ENCODE peak calls at places on chromosomes 2 and 18, in nine cellular contexts. One of them, this sample, is unnamed.

GRCh38 chr2:219997341-219997851 is 370.0 kb downstream of the SLC4A3 start:
- DNase-seq in heart right ventricle: peak; percentile 15
- DNase-seq in foreskin keratinocyte: peak; percentile 84
- DNase-seq in Peyer's patch: no peak
- DNase-seq in adipocyte: peak; percentile 63
- DNase-seq in thoracic aorta: no peak
- DNase-seq in mucosa of descending colon: peak; percentile 26
- DNase-seq in naive thymus-derived CD4-positive, alpha-beta T cell: no peak
- DNase-seq in OCI-LY7: peak; percentile 4
- DNase-seq in this sample: no peak

GRCh38 chr2:95058989-95059601 is 33.6 kb downstream of the MAL start:
- DNase-seq in heart right ventricle: no peak
- DNase-seq in foreskin keratinocyte: no peak
- DNase-seq in Peyer's patch: peak; percentile 29
- DNase-seq in adipocyte: no peak
- DNase-seq in thoracic aorta: no peak
- DNase-seq in mucosa of descending colon: no peak
- DNase-seq in naive thymus-derived CD4-positive, alpha-beta T cell: peak; percentile 15
- DNase-seq in OCI-LY7: no peak
- DNase-seq in this sample: no peak

GRCh38 chr2:200810252-200810650 is 1.5 kb upstream of the BZW1 start:
- DNase-seq in heart right ventricle: no peak
- DNase-seq in foreskin keratinocyte: peak; percentile 32
- DNase-seq in Peyer's patch: no peak
- DNase-seq in adipocyte: peak; percentile 68
- DNase-seq in thoracic aorta: no peak
- DNase-seq in mucosa of descending colon: no peak
- DNase-seq in naive thymus-derived CD4-positive, alpha-beta T cell: no peak
- DNase-seq in OCI-LY7: peak; percentile 10
- DNase-seq in this sample: no peak

GRCh38 chr2:134131681-134132486 is 122.0 kb upstream of the MGAT5 start:
- DNase-seq in heart right ventricle: no peak
- DNase-seq in foreskin keratinocyte: peak; percentile 93
- DNase-seq in Peyer's patch: no peak
- DNase-seq in adipocyte: no peak
- DNase-seq in thoracic aorta: no peak
- DNase-seq in mucosa of descending colon: no peak
- DNase-seq in naive thymus-derived CD4-positive, alpha-beta T cell: no peak
- DNase-seq in OCI-LY7: no peak
- DNase-seq in this sample: no peak

GRCh38 chr18:23661735-23662308 is 889 bp downstream of the ANKRD29 start:
- DNase-seq in heart right ventricle: no peak
- DNase-seq in foreskin keratinocyte: no peak
- DNase-seq in Peyer's patch: no peak
- DNase-seq in adipocyte: no peak
- DNase-seq in thoracic aorta: no peak
- DNase-seq in mucosa of descending colon: no peak
- DNase-seq in naive thymus-derived CD4-positive, alpha-beta T cell: no peak
- DNase-seq in OCI-LY7: no peak
- DNase-seq in this sample: no peak

GRCh38 chr2:241558532-241559488 is at the start of gene BOK:
- DNase-seq in heart right ventricle: peak; percentile 55
- DNase-seq in foreskin keratinocyte: peak; percentile 67
- DNase-seq in Peyer's patch: peak; percentile 72
- DNase-seq in adipocyte: peak; percentile 82
- DNase-seq in thoracic aorta: no peak
- DNase-seq in mucosa of descending colon: peak; percentile 79
- DNase-seq in naive thymus-derived CD4-positive, alpha-beta T cell: peak; percentile 49
- DNase-seq in OCI-LY7: no peak
- DNase-seq in this sample: peak; percentile 79

GRCh38 chr2:70509565-70509964 is 44.1 kb downstream of the TGFA start:
- DNase-seq in heart right ventricle: no peak
- DNase-seq in foreskin keratinocyte: peak; percentile 67
- DNase-seq in Peyer's patch: peak; percentile 66
- DNase-seq in adipocyte: no peak
- DNase-seq in thoracic aorta: no peak
- DNase-seq in mucosa of descending colon: no peak
- DNase-seq in naive thymus-derived CD4-positive, alpha-beta T cell: no peak
- DNase-seq in OCI-LY7: no peak
- DNase-seq in this sample: no peak

GRCh38 chr2:217412721-217413120 is 552.9 kb upstream of the TNP1 start:
- DNase-seq in heart right ventricle: no peak
- DNase-seq in foreskin keratinocyte: no peak
- DNase-seq in Peyer's patch: no peak
- DNase-seq in adipocyte: no peak
- DNase-seq in thoracic aorta: no peak
- DNase-seq in mucosa of descending colon: no peak
- DNase-seq in naive thymus-derived CD4-positive, alpha-beta T cell: no peak
- DNase-seq in OCI-LY7: no peak
- DNase-seq in this sample: no peak

GRCh38 chr2:113164234-113164929 is 9.4 kb upstream of the PSD4 start:
- DNase-seq in heart right ventricle: no peak
- DNase-seq in foreskin keratinocyte: peak; percentile 82
- DNase-seq in Peyer's patch: no peak
- DNase-seq in adipocyte: no peak
- DNase-seq in thoracic aorta: no peak
- DNase-seq in mucosa of descending colon: no peak
- DNase-seq in naive thymus-derived CD4-positive, alpha-beta T cell: no peak
- DNase-seq in OCI-LY7: no peak
- DNase-seq in this sample: no peak

GRCh38 chr2:219483451-219484342 is 15.0 kb upstream of the GMPPA start:
- DNase-seq in heart right ventricle: no peak
- DNase-seq in foreskin keratinocyte: no peak
- DNase-seq in Peyer's patch: no peak
- DNase-seq in adipocyte: no peak
- DNase-seq in thoracic aorta: no peak
- DNase-seq in mucosa of descending colon: no peak
- DNase-seq in naive thymus-derived CD4-positive, alpha-beta T cell: no peak
- DNase-seq in OCI-LY7: no peak
- DNase-seq in this sample: no peak

GRCh38 chr2:12717191-12717987 is 653 bp downstream of the TRIB2 start:
- DNase-seq in heart right ventricle: peak; percentile 72
- DNase-seq in foreskin keratinocyte: peak; percentile 61
- DNase-seq in Peyer's patch: peak; percentile 81
- DNase-seq in adipocyte: peak; percentile 88
- DNase-seq in thoracic aorta: no peak
- DNase-seq in mucosa of descending colon: peak; percentile 64
- DNase-seq in naive thymus-derived CD4-positive, alpha-beta T cell: peak; percentile 61
- DNase-seq in OCI-LY7: peak; percentile 70
- DNase-seq in this sample: peak; percentile 67

GRCh38 chr2:85665264-85665937 is 2.6 kb downstream of the SFTPB start:
- DNase-seq in heart right ventricle: no peak
- DNase-seq in foreskin keratinocyte: no peak
- DNase-seq in Peyer's patch: peak; percentile 28
- DNase-seq in adipocyte: no peak
- DNase-seq in thoracic aorta: no peak
- DNase-seq in mucosa of descending colon: no peak
- DNase-seq in naive thymus-derived CD4-positive, alpha-beta T cell: no peak
- DNase-seq in OCI-LY7: no peak
- DNase-seq in this sample: no peak

GRCh38 chr18:41993151-41993550 is 38.1 kb downstream of the PIK3C3 start:
- DNase-seq in heart right ventricle: no peak
- DNase-seq in foreskin keratinocyte: no peak
- DNase-seq in Peyer's patch: no peak
- DNase-seq in adipocyte: peak; percentile 34
- DNase-seq in thoracic aorta: no peak
- DNase-seq in mucosa of descending colon: no peak
- DNase-seq in naive thymus-derived CD4-positive, alpha-beta T cell: no peak
- DNase-seq in OCI-LY7: no peak
- DNase-seq in this sample: no peak

GRCh38 chr2:137748533-137748932 is 215.7 kb upstream of the HNMT start:
- DNase-seq in heart right ventricle: no peak
- DNase-seq in foreskin keratinocyte: no peak
- DNase-seq in Peyer's patch: no peak
- DNase-seq in adipocyte: no peak
- DNase-seq in thoracic aorta: no peak
- DNase-seq in mucosa of descending colon: no peak
- DNase-seq in naive thymus-derived CD4-positive, alpha-beta T cell: no peak
- DNase-seq in OCI-LY7: no peak
- DNase-seq in this sample: no peak

GRCh38 chr2:60152226-60152833 is 401.1 kb downstream of the BCL11A start:
- DNase-seq in heart right ventricle: no peak
- DNase-seq in foreskin keratinocyte: peak; percentile 41
- DNase-seq in Peyer's patch: no peak
- DNase-seq in adipocyte: peak; percentile 5
- DNase-seq in thoracic aorta: no peak
- DNase-seq in mucosa of descending colon: no peak
- DNase-seq in naive thymus-derived CD4-positive, alpha-beta T cell: no peak
- DNase-seq in OCI-LY7: peak; percentile 61
- DNase-seq in this sample: no peak

GRCh38 chr2:223306371-223306770 is 254.4 kb downstream of the KCNE4 start:
- DNase-seq in heart right ventricle: no peak
- DNase-seq in foreskin keratinocyte: peak; percentile 7
- DNase-seq in Peyer's patch: no peak
- DNase-seq in adipocyte: peak; percentile 48
- DNase-seq in thoracic aorta: no peak
- DNase-seq in mucosa of descending colon: no peak
- DNase-seq in naive thymus-derived CD4-positive, alpha-beta T cell: no peak
- DNase-seq in OCI-LY7: peak; percentile 6
- DNase-seq in this sample: no peak

GRCh38 chr2:238425505-238425978 is 1.2 kb upstream of the ASB1 start:
- DNase-seq in heart right ventricle: no peak
- DNase-seq in foreskin keratinocyte: no peak
- DNase-seq in Peyer's patch: no peak
- DNase-seq in adipocyte: no peak
- DNase-seq in thoracic aorta: no peak
- DNase-seq in mucosa of descending colon: no peak
- DNase-seq in naive thymus-derived CD4-positive, alpha-beta T cell: no peak
- DNase-seq in OCI-LY7: no peak
- DNase-seq in this sample: no peak
- H3K4me1 ChIP-seq in heart right ventricle: peaks cover 22% of the 10 kb centered on the region
- H3K4me1 ChIP-seq in foreskin keratinocyte: no peaks in the 10 kb centered on the region
- H3K4me1 ChIP-seq in Peyer's patch: no peaks in the 10 kb centered on the region
- H3K4me1 ChIP-seq in adipocyte: peaks cover 51% of the 10 kb centered on the region
- H3K4me1 ChIP-seq in thoracic aorta: peaks cover 45% of the 10 kb centered on the region
- H3K4me1 ChIP-seq in mucosa of descending colon: peaks cover 11% of the 10 kb centered on the region
- H3K4me1 ChIP-seq in naive thymus-derived CD4-positive, alpha-beta T cell: peaks cover 15% of the 10 kb centered on the region
- H3K4me1 ChIP-seq in OCI-LY7: peaks cover 21% of the 10 kb centered on the region
- H3K4me1 ChIP-seq in this sample: peaks cover 30% of the 10 kb centered on the region

DNA sequence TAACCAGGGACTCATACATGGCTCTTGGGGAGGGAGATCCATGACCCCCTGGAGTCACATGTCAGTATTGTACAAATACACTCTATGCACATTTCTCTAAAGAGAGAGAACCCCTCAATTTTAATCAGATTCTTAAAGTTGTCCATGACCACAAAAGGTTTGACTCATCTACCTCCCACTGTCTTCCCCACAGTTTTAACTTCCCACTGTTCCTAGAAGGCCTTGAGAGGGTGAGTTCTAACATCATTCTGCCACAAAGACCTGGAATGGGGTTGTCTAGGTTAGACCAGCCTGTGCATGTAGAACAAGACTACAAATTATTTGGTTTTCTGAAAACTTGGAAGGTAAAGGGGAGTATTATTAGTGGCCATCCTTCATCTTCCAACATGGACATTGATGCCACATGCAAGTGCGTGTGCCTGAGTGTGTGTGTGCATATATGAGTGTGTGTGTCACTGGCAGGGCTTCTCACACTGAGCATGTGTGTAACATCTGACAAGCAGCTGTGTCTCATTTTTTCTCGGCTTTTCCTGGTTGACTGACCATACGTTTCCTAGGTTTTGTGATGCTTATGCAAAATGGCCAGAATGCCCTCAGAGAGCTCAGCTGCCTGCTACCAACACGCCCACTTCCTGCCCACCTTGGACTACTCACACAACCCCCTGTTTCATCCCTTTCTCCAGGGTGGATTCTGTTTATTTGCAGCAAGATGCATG is 94.6 kb upstream of the LGALSL start:
- DNase-seq in heart right ventricle: no peak
- DNase-seq in foreskin keratinocyte: no peak
- DNase-seq in Peyer's patch: no peak
- DNase-seq in adipocyte: no peak
- DNase-seq in thoracic aorta: no peak
- DNase-seq in mucosa of descending colon: no peak
- DNase-seq in naive thymus-derived CD4-positive, alpha-beta T cell: no peak
- DNase-seq in OCI-LY7: peak; percentile 79
- DNase-seq in this sample: no peak
- H3K4me1 ChIP-seq in heart right ventricle: no peaks in the 10 kb centered on the region
- H3K4me1 ChIP-seq in foreskin keratinocyte: peaks cover 52% of the 10 kb centered on the region
- H3K4me1 ChIP-seq in Peyer's patch: peaks cover 6% of the 10 kb centered on the region
- H3K4me1 ChIP-seq in adipocyte: peaks cover 23% of the 10 kb centered on the region
- H3K4me1 ChIP-seq in thoracic aorta: peaks cover 21% of the 10 kb centered on the region
- H3K4me1 ChIP-seq in mucosa of descending colon: peaks cover 10% of the 10 kb centered on the region
- H3K4me1 ChIP-seq in naive thymus-derived CD4-positive, alpha-beta T cell: no peaks in the 10 kb centered on the region
- H3K4me1 ChIP-seq in OCI-LY7: peaks cover 38% of the 10 kb centered on the region
- H3K4me1 ChIP-seq in this sample: peaks cover 7% of the 10 kb centered on the region

GRCh38 chr2:8577573-8577972 is 104.3 kb upstream of the ID2 start:
- DNase-seq in heart right ventricle: no peak
- DNase-seq in foreskin keratinocyte: no peak
- DNase-seq in Peyer's patch: no peak
- DNase-seq in adipocyte: no peak
- DNase-seq in thoracic aorta: no peak
- DNase-seq in mucosa of descending colon: no peak
- DNase-seq in naive thymus-derived CD4-positive, alpha-beta T cell: peak; percentile 20
- DNase-seq in OCI-LY7: no peak
- DNase-seq in this sample: no peak

GRCh38 chr2:8575011-8575750 is 106.7 kb upstream of the ID2 start:
- DNase-seq in heart right ventricle: no peak
- DNase-seq in foreskin keratinocyte: no peak
- DNase-seq in Peyer's patch: peak; percentile 72
- DNase-seq in adipocyte: peak; percentile 19
- DNase-seq in thoracic aorta: no peak
- DNase-seq in mucosa of descending colon: peak; percentile 64
- DNase-seq in naive thymus-derived CD4-positive, alpha-beta T cell: peak; percentile 28
- DNase-seq in OCI-LY7: peak; percentile 84
- DNase-seq in this sample: peak; percentile 78

GRCh38 chr2:8574196-8575010 is 107.5 kb upstream of the ID2 start:
- DNase-seq in heart right ventricle: no peak
- DNase-seq in foreskin keratinocyte: no peak
- DNase-seq in Peyer's patch: peak; percentile 57
- DNase-seq in adipocyte: peak; percentile 7
- DNase-seq in thoracic aorta: no peak
- DNase-seq in mucosa of descending colon: no peak
- DNase-seq in naive thymus-derived CD4-positive, alpha-beta T cell: peak; percentile 17
- DNase-seq in OCI-LY7: peak; percentile 96
- DNase-seq in this sample: no peak

GRCh38 chr2:8576525-8577157 is 105.2 kb upstream of the ID2 start:
- DNase-seq in heart right ventricle: no peak
- DNase-seq in foreskin keratinocyte: no peak
- DNase-seq in Peyer's patch: peak; percentile 69
- DNase-seq in adipocyte: no peak
- DNase-seq in thoracic aorta: no peak
- DNase-seq in mucosa of descending colon: no peak
- DNase-seq in naive thymus-derived CD4-positive, alpha-beta T cell: peak; percentile 31
- DNase-seq in OCI-LY7: peak; percentile 91
- DNase-seq in this sample: peak; percentile 71

GRCh38 chr2:8575810-8576423 is 105.9 kb upstream of the ID2 start:
- DNase-seq in heart right ventricle: no peak
- DNase-seq in foreskin keratinocyte: no peak
- DNase-seq in Peyer's patch: no peak
- DNase-seq in adipocyte: no peak
- DNase-seq in thoracic aorta: no peak
- DNase-seq in mucosa of descending colon: no peak
- DNase-seq in naive thymus-derived CD4-positive, alpha-beta T cell: peak; percentile 21
- DNase-seq in OCI-LY7: peak; percentile 55
- DNase-seq in this sample: no peak
- H3K4me1 ChIP-seq in heart right ventricle: peaks cover 7% of the 10 kb centered on the region
- H3K4me1 ChIP-seq in foreskin keratinocyte: no peaks in the 10 kb centered on the region
- H3K4me1 ChIP-seq in Peyer's patch: peaks cover 22% of the 10 kb centered on the region
- H3K4me1 ChIP-seq in adipocyte: peaks cover 4% of the 10 kb centered on the region
- H3K4me1 ChIP-seq in thoracic aorta: peaks cover 7% of the 10 kb centered on the region
- H3K4me1 ChIP-seq in mucosa of descending colon: peaks cover 13% of the 10 kb centered on the region
- H3K4me1 ChIP-seq in naive thymus-derived CD4-positive, alpha-beta T cell: peaks cover 23% of the 10 kb centered on the region
- H3K4me1 ChIP-seq in OCI-LY7: peaks cover 95% of the 10 kb centered on the region
- H3K4me1 ChIP-seq in this sample: peaks cover 12% of the 10 kb centered on the region

GRCh38 chr2:46564350-46564749 is 85.0 kb downstream of the TMEM247 start:
- DNase-seq in heart right ventricle: no peak
- DNase-seq in foreskin keratinocyte: no peak
- DNase-seq in Peyer's patch: no peak
- DNase-seq in adipocyte: no peak
- DNase-seq in thoracic aorta: no peak
- DNase-seq in mucosa of descending colon: no peak
- DNase-seq in naive thymus-derived CD4-positive, alpha-beta T cell: no peak
- DNase-seq in OCI-LY7: no peak
- DNase-seq in this sample: no peak
- H3K4me1 ChIP-seq in heart right ventricle: peaks cover 67% of the 10 kb centered on the region
- H3K4me1 ChIP-seq in foreskin keratinocyte: no peaks in the 10 kb centered on the region
- H3K4me1 ChIP-seq in Peyer's patch: peaks cover 4% of the 10 kb centered on the region
- H3K4me1 ChIP-seq in adipocyte: peaks cover 69% of the 10 kb centered on the region
- H3K4me1 ChIP-seq in thoracic aorta: peaks cover 83% of the 10 kb centered on the region
- H3K4me1 ChIP-seq in mucosa of descending colon: no peaks in the 10 kb centered on the region
- H3K4me1 ChIP-seq in naive thymus-derived CD4-positive, alpha-beta T cell: no peaks in the 10 kb centered on the region
- H3K4me1 ChIP-seq in OCI-LY7: peaks cover 83% of the 10 kb centered on the region
- H3K4me1 ChIP-seq in this sample: peaks cover 5% of the 10 kb centered on the region